ENCODE peak calls at places on chromosomes 4 and X, in four cellular contexts. O, U, W and N are unnamed samples.

GRCh38 chr4:37648084-37648817 is 37.9 kb downstream of the RELL1 start:
- DNase-seq in W (peak), U (no peak), O (no peak), N (peak)

GRCh38 chrX:46408553-46409407 is 136.4 kb downstream of the ZNF674 start:
- DNase-seq in U (peak), O (no peak), W (peak), N (peak)

GRCh38 chrX:40143001-40143400 is 45.2 kb upstream of the BCOR start:
- DNase-seq in W (no peak), O (no peak), U (no peak), N (no peak)

GRCh38 chr4:109375778-109376414 is 57.7 kb upstream of the SEC24B start:
- DNase-seq in O (no peak), U (no peak), W (peak), N (no peak)

GRCh38 chr4:135277116-135277979 is 1075.8 kb upstream of the PABPC4L start:
- DNase-seq in O (no peak), W (no peak), U (no peak), N (no peak)

GRCh38 chr4:13918110-13918509 is 290.6 kb upstream of the BOD1L1 start:
- DNase-seq in W (peak), O (no peak), U (no peak), N (no peak)

GRCh38 chr4:52627876-52628275 is 31.2 kb downstream of the USP46 start:
- DNase-seq in W (no peak), O (no peak), U (no peak), N (no peak)

GRCh38 chr4:177008836-177009501 is 216.2 kb upstream of the VEGFC start:
- DNase-seq in U (no peak), W (no peak), O (no peak), N (no peak)

GRCh38 chrX:27599928-27600327 is 9.8 kb downstream of the DCAF8L2 start:
- DNase-seq in W (no peak), O (no peak), U (no peak), N (no peak)

GRCh38 chr4:117137143-117137542 is 51.8 kb upstream of the TRAM1L1 start:
- DNase-seq in W (no peak), O (no peak), U (no peak), N (no peak)

GRCh38 chrX:118286066-118286758 is 59.7 kb upstream of the WDR44 start:
- DNase-seq in W (no peak), O (no peak), U (no peak), N (no peak)

DNA sequence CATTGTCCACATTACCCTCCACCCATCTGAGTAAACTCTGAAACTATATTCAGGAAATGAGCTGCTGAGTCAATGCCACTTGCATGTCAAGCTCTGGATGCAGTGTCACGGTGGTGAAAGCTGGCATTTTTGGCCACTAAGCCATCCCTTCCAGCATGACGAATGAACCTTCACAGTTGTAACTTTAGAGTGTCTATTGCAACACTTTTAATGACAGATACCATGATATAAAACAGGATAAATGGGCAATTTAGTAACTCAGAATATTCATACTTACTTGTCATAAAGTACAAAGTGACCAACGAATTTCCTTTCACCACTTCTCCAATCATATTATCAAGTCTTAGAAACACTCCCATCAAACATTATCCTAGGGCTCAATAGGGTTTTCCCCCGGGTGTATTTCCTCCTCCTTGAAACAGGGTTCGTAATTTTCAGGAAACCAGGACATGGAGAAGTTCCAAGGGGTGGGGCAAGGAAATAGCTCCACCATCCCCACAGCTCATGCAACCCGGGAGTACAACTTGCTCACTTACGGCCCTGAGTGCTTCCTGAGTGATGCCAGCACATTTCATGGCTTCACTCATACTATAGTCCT is 73.1 kb downstream of the MTHFD2L start:
- DNase-seq in W (peak), U (no peak), O (no peak), N (no peak)
- H3K27ac ChIP-seq in W (no peak), U (peak), O (peak), N (no peak)

DNA sequence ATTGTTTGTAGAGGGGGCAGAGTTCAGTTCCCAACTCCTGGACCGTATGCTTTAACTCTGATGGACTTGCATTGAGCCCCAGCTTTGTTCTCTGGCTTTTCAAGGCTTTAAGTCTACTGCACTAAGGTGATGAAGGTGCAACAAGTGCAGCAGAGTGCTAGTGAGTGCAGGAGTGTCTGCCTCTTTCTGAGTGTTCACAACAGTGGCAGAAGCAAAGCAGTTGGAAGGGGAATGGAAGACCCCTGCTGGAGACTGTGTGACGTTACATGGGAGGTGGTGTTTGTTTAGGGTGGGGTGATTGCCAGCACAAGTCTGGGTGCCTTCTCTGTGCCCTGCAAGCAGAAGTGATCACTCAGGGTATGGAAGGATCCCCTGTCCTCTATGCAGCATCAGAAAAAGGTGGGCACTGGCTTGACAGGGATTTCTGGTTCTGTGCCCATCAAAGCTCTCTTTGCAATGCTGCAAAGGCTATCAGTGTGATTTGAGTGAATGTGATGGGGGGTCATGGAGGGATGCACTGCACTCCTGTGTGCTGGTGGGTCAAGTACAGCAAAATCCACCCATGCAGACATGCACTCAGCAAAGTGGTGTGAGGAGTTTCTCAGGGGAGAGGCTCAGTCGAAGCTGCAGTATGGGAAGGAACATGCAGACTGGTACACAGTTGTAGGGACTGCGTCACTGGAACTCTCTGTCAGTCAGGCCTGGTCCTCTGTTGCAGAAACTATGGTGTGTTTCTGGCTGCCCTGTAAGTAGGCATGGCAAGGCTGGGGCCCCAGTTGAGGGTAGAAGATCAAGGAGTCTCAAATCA is 70.9 kb upstream of the UGT2B7 start:
- DNase-seq in U (peak), O (no peak), W (no peak), N (no peak)
- TF ChIP-seq CTCF in U (no peak), O (no peak), W (no peak), N (no peak)

GRCh38 chrX:20266810-20267598 is at the start of gene RPS6KA3:
- DNase-seq in W (peak), O (peak), U (peak), N (peak)
- H3K27ac ChIP-seq in W (peak), O (peak), U (peak), N (peak)

GRCh38 chrX:107878106-107878505 is 52.4 kb downstream of the MID2 start:
- DNase-seq in U (no peak), W (no peak), O (no peak), N (no peak)
- TF ChIP-seq CTCF in U (no peak), W (no peak), O (no peak), N (no peak)

GRCh38 chrX:153599192-153600031 is 473 bp upstream of the CCNQ start:
- DNase-seq in O (no peak), U (peak), W (peak), N (peak)
- H3K27ac ChIP-seq in O (peak), U (no peak), W (peak), N (no peak)

GRCh38 chr4:9704551-9705332 is 76.7 kb upstream of the DRD5 start:
- DNase-seq in W (no peak), O (no peak), U (no peak), N (no peak)

GRCh38 chr4:9703391-9703790 is 78.0 kb upstream of the DRD5 start:
- DNase-seq in W (peak), O (no peak), U (no peak), N (peak)
- TF ChIP-seq CTCF in W (peak), O (peak), U (peak), N (peak)

GRCh38 chr4:41432219-41432618 is 105.7 kb upstream of the LIMCH1 start:
- DNase-seq in W (no peak), O (no peak), U (no peak), N (no peak)

GRCh38 chr4:41430796-41431195 is 107.2 kb upstream of the LIMCH1 start:
- DNase-seq in W (no peak), U (no peak), O (no peak), N (no peak)

GRCh38 chr4:41435509-41435908 is 102.4 kb upstream of the LIMCH1 start:
- DNase-seq in U (no peak), O (no peak), W (no peak), N (no peak)

GRCh38 chr4:41433361-41433760 is 104.6 kb upstream of the LIMCH1 start:
- DNase-seq in O (no peak), U (no peak), W (no peak), N (no peak)

GRCh38 chr4:41432889-41433288 is 105.1 kb upstream of the LIMCH1 start:
- DNase-seq in W (no peak), O (no peak), U (no peak), N (no peak)
- H3K27ac ChIP-seq in W (no peak), O (no peak), U (no peak), N (no peak)

GRCh38 chrX:124393659-124394058 is 47.3 kb downstream of the SH2D1A start:
- DNase-seq in W (no peak), U (no peak), O (no peak), N (no peak)

GRCh38 chrX:124386401-124386800 is 40.0 kb downstream of the SH2D1A start:
- DNase-seq in U (no peak), W (no peak), O (no peak), N (no peak)

GRCh38 chrX:124392794-124393193 is 46.4 kb downstream of the SH2D1A start:
- DNase-seq in W (no peak), U (no peak), O (no peak), N (no peak)

GRCh38 chrX:124393238-124393637 is 46.9 kb downstream of the SH2D1A start:
- DNase-seq in W (no peak), U (no peak), O (no peak), N (no peak)

DNA sequence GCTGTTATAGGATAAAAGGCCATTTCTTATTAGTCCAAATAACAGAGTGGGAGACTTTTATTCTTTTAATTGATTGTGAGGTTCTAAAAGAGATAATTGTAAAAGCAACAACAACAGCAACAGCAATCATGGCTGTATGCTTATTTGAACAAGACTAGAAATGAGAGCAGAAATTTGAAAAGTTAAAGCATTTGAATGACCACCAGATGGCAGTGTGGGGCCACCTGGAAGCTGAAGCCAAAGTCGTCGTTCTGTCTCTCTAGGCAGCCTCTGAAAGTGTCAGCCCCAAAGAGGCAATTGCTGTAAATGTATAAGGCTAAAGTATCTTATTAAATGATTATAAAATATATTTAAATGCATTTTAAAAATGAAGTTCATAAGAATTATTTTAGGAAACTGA is 42.2 kb downstream of the SH2D1A start:
- DNase-seq in O (no peak), W (peak), U (no peak), N (peak)
- TF ChIP-seq CTCF in O (peak), W (peak), U (peak), N (peak)

GRCh38 chr4:7375427-7375826 is 59.3 kb downstream of the PSAPL1 start:
- DNase-seq in W (no peak), O (no peak), U (no peak), N (no peak)
- H3K27ac ChIP-seq in W (no peak), O (no peak), U (no peak), N (no peak)

GRCh38 chr4:120973207-120973606 is 50.7 kb upstream of the PRDM5 start:
- DNase-seq in W (no peak), U (no peak), O (no peak), N (no peak)

GRCh38 chr4:120977435-120977997 is 55.0 kb upstream of the PRDM5 start:
- DNase-seq in U (no peak), O (no peak), W (no peak), N (peak)
- TF ChIP-seq CTCF in U (peak), O (no peak), W (peak), N (peak)